ENCODE peak calls at places on chromosomes 7 and 10, in seven cellular contexts. L is colonic mucosa, I is tibial artery, K is lower lobe of right lung, X is heart right ventricle, T is H1, C is neural progenitor cell. D is an unnamed sample. For H3K4me1, the result is how much of the 10 kb centered on the place peaks cover.

GRCh38 chr10:79250259-79250658 is 97.0 kb upstream of the PPIF start:
- DNase-seq in L (peak), I (peak), K (peak), X (no peak), T (no peak), C (no peak), D (no peak)

GRCh38 chr7:7756577-7756976 is 38.2 kb upstream of the RPA3 start:
- DNase-seq in L (no peak), I (no peak), K (no peak), X (no peak), T (no peak), C (no peak), D (no peak)

GRCh38 chr7:42135728-42136127 is 101.3 kb downstream of the GLI3 start:
- DNase-seq in L (no peak), I (no peak), K (no peak), X (no peak), T (no peak), C (no peak), D (no peak)

GRCh38 chr10:92844746-92845145 is 3.6 kb upstream of the EXOC6 start:
- DNase-seq in L (no peak), I (no peak), K (no peak), X (no peak), T (no peak), C (peak), D (no peak)

GRCh38 chr10:72322280-72323058 is 32.2 kb downstream of the DNAJB12 start:
- DNase-seq in L (no peak), I (no peak), K (no peak), X (no peak), T (no peak), C (no peak), D (no peak)

GRCh38 chr10:120456626-120457430 is at the start of gene PLPP4:
- DNase-seq in L (no peak), I (no peak), K (no peak), X (no peak), T (peak), C (peak), D (peak)

GRCh38 chr10:99742701-99743100 is 10.7 kb downstream of the CUTC start:
- DNase-seq in L (no peak), I (no peak), K (no peak), X (no peak), T (no peak), C (no peak), D (no peak)

GRCh38 chr10:70115948-70116682 is 16.5 kb downstream of the AIFM2 start:
- DNase-seq in L (peak), I (no peak), K (no peak), X (peak), T (peak), C (peak), D (peak)

GRCh38 chr7:92517626-92518025 is 10.7 kb downstream of the PEX1 start:
- DNase-seq in L (no peak), I (no peak), K (no peak), X (no peak), T (no peak), C (no peak), D (no peak)

GRCh38 chr7:123649956-123650355 is 5.7 kb upstream of the LMOD2 start:
- DNase-seq in L (no peak), I (no peak), K (no peak), X (no peak), T (no peak), C (no peak), D (no peak)

GRCh38 chr7:138116156-138116555 is 39.9 kb downstream of the AKR1D1 start:
- DNase-seq in L (no peak), I (no peak), K (no peak), X (no peak), T (no peak), C (no peak), D (peak)

GRCh38 chr7:80053098-80053497 is 81.5 kb upstream of the GNAI1 start:
- DNase-seq in L (no peak), I (no peak), K (no peak), X (no peak), T (no peak), C (peak), D (no peak)

GRCh38 chr7:34155225-34155908 is 250.0 kb downstream of the BMPER start:
- DNase-seq in L (no peak), I (peak), K (no peak), X (no peak), T (no peak), C (peak), D (no peak)

GRCh38 chr7:94591185-94591584 is 64.7 kb downstream of the SGCE start:
- DNase-seq in L (no peak), I (no peak), K (no peak), X (no peak), T (no peak), C (no peak), D (no peak)

GRCh38 chr10:132158122-132158741 is 28.5 kb upstream of the DPYSL4 start:
- DNase-seq in L (no peak), I (no peak), K (no peak), X (no peak), T (no peak), C (no peak), D (no peak)

GRCh38 chr7:104967088-104967487 is 46.9 kb upstream of the KMT2E start:
- DNase-seq in L (no peak), I (no peak), K (no peak), X (no peak), T (no peak), C (no peak), D (no peak)

GRCh38 chr10:84548869-84549268 is 220.5 kb downstream of the CCSER2 start:
- DNase-seq in L (no peak), I (no peak), K (no peak), X (no peak), T (peak), C (peak), D (no peak)

GRCh38 chr10:73095479-73096021 is 1.1 kb downstream of the P4HA1 start:
- DNase-seq in L (peak), I (peak), K (peak), X (peak), T (no peak), C (peak), D (peak)

GRCh38 chr7:84336303-84336702 is 141.7 kb upstream of the SEMA3A start:
- DNase-seq in L (no peak), I (no peak), K (no peak), X (no peak), T (no peak), C (no peak), D (peak)

GRCh38 chr7:37531225-37531624 is 82.6 kb upstream of the ELMO1 start:
- DNase-seq in L (no peak), I (no peak), K (no peak), X (no peak), T (no peak), C (no peak), D (no peak)

GRCh38 chr7:47791682-47792081 is 156.6 kb downstream of the PKD1L1 start:
- DNase-seq in L (no peak), I (no peak), K (no peak), X (no peak), T (no peak), C (no peak), D (no peak)

GRCh38 chr7:151710121-151710640 is 166.7 kb downstream of the PRKAG2 start:
- DNase-seq in L (no peak), I (no peak), K (peak), X (no peak), T (no peak), C (no peak), D (no peak)

GRCh38 chr10:78362406-78363022 is 328.9 kb downstream of the RPS24 start:
- DNase-seq in L (no peak), I (no peak), K (peak), X (no peak), T (no peak), C (no peak), D (no peak)

GRCh38 chr10:7915923-7916322 is 97.6 kb downstream of the TAF3 start:
- DNase-seq in L (no peak), I (no peak), K (no peak), X (no peak), T (no peak), C (no peak), D (no peak)

GRCh38 chr10:70461397-70462348 is 16.9 kb upstream of the PALD1 start:
- DNase-seq in L (peak), I (no peak), K (no peak), X (peak), T (no peak), C (peak), D (peak)

GRCh38 chr7:99679032-99679399 is 780 bp downstream of the CYP3A5 start:
- DNase-seq in L (peak), I (no peak), K (no peak), X (no peak), T (no peak), C (no peak), D (peak)

DNA sequence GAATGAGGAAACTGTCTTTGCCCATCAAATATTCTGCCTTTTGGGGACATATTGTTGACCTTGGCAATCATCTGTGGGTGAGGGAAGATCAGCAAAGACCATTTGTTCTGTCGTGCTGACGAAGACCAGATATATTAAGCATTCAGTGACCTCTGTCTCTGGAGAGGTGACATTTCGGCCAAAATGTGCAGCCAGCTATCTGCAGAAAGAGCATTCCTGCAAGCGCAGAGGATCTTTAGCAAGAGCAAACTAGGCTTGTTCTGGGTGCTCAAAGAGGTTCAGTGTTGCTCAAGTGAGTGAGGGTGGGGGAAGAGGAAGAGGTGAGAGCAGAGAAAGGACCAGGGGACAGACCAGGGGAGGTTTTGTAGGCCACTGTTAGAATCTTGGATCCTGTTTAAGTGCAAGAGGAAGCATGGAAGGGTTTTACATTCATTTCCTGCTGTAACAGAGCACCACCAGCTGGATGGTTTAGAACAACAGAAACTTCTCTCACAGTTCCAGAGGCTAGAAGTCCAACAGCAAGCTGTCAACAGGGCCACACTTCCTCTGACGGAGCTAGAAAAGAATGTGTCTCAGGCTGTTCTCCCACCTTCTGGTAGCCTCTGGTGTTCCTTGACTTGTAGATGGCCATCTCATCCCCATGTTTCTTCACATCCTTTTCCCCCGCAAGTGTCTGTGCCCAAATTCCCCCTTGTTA is 11.2 kb downstream of the C10orf120 start:
- DNase-seq in L (no peak), I (no peak), K (no peak), X (peak), T (no peak), C (no peak), D (no peak)
- TF ChIP-seq CTCF in L (no peak), I (no peak), K (no peak), X (no peak), T (peak), C (peak), D (no peak)

GRCh38 chr7:129840757-129841156 is 112.0 kb downstream of the UBE2H start:
- DNase-seq in L (no peak), I (no peak), K (no peak), X (no peak), T (no peak), C (no peak), D (no peak)

GRCh38 chr7:129845178-129845971 is 107.4 kb downstream of the UBE2H start:
- DNase-seq in L (no peak), I (no peak), K (no peak), X (no peak), T (no peak), C (no peak), D (no peak)

GRCh38 chr7:129843982-129844840 is 108.5 kb downstream of the UBE2H start:
- DNase-seq in L (no peak), I (no peak), K (no peak), X (no peak), T (no peak), C (no peak), D (no peak)

GRCh38 chr7:129843365-129843898 is 109.3 kb downstream of the UBE2H start:
- DNase-seq in L (no peak), I (no peak), K (no peak), X (no peak), T (no peak), C (peak), D (no peak)

DNA sequence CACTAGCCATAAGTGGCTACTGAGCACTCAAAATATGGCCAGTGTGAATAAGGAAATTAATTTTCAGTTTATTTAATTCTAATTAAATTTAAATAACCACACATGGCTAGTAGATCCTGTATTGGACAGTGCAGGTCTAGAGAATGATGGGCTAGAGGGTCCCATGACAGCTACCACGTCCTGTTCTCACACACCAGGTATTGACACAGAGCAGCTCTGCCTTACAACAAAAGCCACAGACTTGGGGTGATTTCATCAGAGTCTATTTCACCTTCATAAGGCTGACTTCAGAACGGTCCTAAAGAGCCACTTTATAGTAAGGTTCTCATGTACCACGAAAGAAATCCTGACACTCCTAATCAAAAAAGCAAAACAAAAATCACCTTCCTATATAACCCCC is 111.3 kb downstream of the UBE2H start:
- DNase-seq in L (no peak), I (no peak), K (no peak), X (no peak), T (no peak), C (no peak), D (no peak)
- H3K4me1 ChIP-seq in L (under half), I (under half), K (under half), X (under half), T (under half), C (under half), D (under half)

DNA sequence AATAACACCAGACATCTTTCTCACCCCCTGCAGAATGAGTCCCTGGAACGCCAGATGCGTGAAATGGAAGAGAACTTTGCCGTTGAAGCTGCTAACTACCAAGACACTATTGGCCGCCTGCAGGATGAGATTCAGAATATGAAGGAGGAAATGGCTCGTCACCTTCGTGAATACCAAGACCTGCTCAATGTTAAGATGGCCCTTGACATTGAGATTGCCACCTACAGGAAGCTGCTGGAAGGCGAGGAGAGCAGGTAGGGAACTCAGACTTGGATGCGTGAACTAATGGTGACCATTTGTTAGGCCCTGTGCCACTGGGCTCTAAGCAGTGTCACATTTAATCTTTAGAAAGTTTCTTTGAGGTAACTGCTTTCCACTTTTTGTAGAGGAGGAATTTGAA is 7.1 kb downstream of the VIM start:
- DNase-seq in L (no peak), I (no peak), K (no peak), X (no peak), T (no peak), C (peak), D (no peak)
- TF ChIP-seq CTCF in L (no peak), I (no peak), K (no peak), X (no peak), T (peak), C (no peak), D (no peak)

DNA sequence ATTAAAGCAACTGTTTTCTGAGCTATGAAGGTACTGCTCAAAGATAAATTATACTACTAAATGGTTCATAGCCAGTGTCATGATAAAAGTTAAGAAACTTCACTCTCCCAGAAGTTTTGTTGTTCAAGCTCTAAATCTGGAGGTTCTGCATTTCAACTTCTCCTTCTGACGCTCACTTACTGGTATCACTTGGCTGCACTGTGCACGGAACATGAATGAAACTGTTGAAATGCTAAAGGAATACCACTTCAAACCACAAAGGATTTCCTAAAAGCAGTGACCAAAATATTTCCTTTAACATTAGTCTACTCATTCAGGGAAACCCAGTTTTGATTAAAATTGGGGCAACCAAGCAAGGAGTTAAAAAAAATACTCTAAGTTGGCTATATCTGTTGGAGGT is 93.6 kb downstream of the UBE2H start:
- DNase-seq in L (no peak), I (no peak), K (no peak), X (no peak), T (no peak), C (no peak), D (no peak)
- H3K4me1 ChIP-seq in L (under half), I (half or more), K (half or more), X (half or more), T (under half), C (under half), D (under half)